ENCODE peak calls at places on chromosome 6, in ten cellular contexts. K, D, F, I, E, H, X, Z, Q and R are unnamed samples.

GRCh38 chr6:30167101-30167500 is 3.8 kb downstream of the TRIM15 start:
- DNase-seq in K (no peak), D (no peak), F (no peak), I (no peak), E (no peak), H (no peak), X (no peak), Z (no peak), Q (no peak), R (no peak)

GRCh38 chr6:20274115-20274514 is 61.8 kb upstream of the MBOAT1 start:
- DNase-seq in K (no peak), D (no peak), F (no peak), I (no peak), E (no peak), H (no peak), X (no peak), Z (no peak), Q (no peak), R (no peak)

GRCh38 chr6:125363010-125363359 is 61.2 kb upstream of the HDDC2 start:
- DNase-seq in K (no peak), D (peak; percentile 60), F (no peak), I (no peak), E (no peak), H (no peak), X (no peak), Z (no peak), Q (no peak), R (no peak)

GRCh38 chr6:26025894-26026832 is 61.1 kb upstream of the HFE start:
- DNase-seq in K (peak; percentile 96), D (peak; percentile 95), F (peak; percentile 96), I (peak; percentile 93), E (peak; percentile 68), H (peak; percentile 96), X (peak; percentile 95), Z (peak; percentile 84), Q (peak; percentile 96), R (peak; percentile 97)

GRCh38 chr6:42359021-42359420 is 92.7 kb downstream of the TRERF1 start:
- DNase-seq in K (no peak), D (no peak), F (no peak), I (no peak), E (no peak), H (no peak), X (no peak), Z (no peak), Q (no peak), R (no peak)

GRCh38 chr6:3318226-3318625 is 59.5 kb downstream of the PSMG4 start:
- DNase-seq in K (no peak), D (no peak), F (no peak), I (no peak), E (no peak), H (no peak), X (no peak), Z (no peak), Q (no peak), R (peak; percentile 74)

GRCh38 chr6:100234625-100235024 is 230.1 kb downstream of the SIM1 start:
- DNase-seq in K (no peak), D (no peak), F (no peak), I (no peak), E (no peak), H (no peak), X (no peak), Z (no peak), Q (no peak), R (no peak)

GRCh38 chr6:53704700-53705099 is 39.1 kb upstream of the KLHL31 start:
- DNase-seq in K (no peak), D (no peak), F (no peak), I (no peak), E (no peak), H (no peak), X (no peak), Z (no peak), Q (no peak), R (no peak)

GRCh38 chr6:125102411-125102810 is 51.2 kb upstream of the TPD52L1 start:
- DNase-seq in K (no peak), D (no peak), F (no peak), I (no peak), E (no peak), H (no peak), X (no peak), Z (no peak), Q (no peak), R (no peak)

GRCh38 chr6:137661601-137662000 is 167.4 kb upstream of the OLIG3 start:
- DNase-seq in K (no peak), D (no peak), F (no peak), I (no peak), E (no peak), H (no peak), X (no peak), Z (no peak), Q (no peak), R (no peak)